ENCODE peak calls at places on chromosomes 3 and 15, in four cellular contexts. C is CD8-positive, alpha-beta memory T cell; M is mammary epithelial cell; Z is GM23248. E is an unnamed sample. For H3K36me3 and H3K4me1, the result is how much of the 10 kb centered on the place peaks cover.

GRCh38 chr3:191051037-191051436 is 148.0 kb upstream of the OSTN start:
- DNase-seq in C (no peak), M (peak), Z (peak), E (no peak)

GRCh38 chr15:55407631-55407948 is 569 bp downstream of the CCPG1 start:
- DNase-seq in C (no peak), M (no peak), Z (peak), E (no peak)

GRCh38 chr3:10927551-10927950 is 65.0 kb upstream of the SLC6A1 start:
- DNase-seq in C (no peak), M (peak), Z (peak), E (no peak)

GRCh38 chr3:172965256-172965655 is 175.8 kb downstream of the SPATA16 start:
- DNase-seq in C (no peak), M (peak), Z (peak), E (no peak)

GRCh38 chr3:17442332-17443049 is 299.9 kb downstream of the TBC1D5 start:
- DNase-seq in C (no peak), M (peak), Z (peak), E (no peak)

GRCh38 chr15:56243117-56243773 is 434 bp downstream of the RFX7 start:
- DNase-seq in C (peak), M (no peak), Z (peak), E (peak)

GRCh38 chr15:90879730-90880366 is 4.5 kb upstream of the FES start:
- DNase-seq in C (no peak), M (no peak), Z (no peak), E (no peak)

GRCh38 chr3:40649346-40649745 is 124.6 kb downstream of the ZNF621 start:
- DNase-seq in C (no peak), M (peak), Z (no peak), E (no peak)

GRCh38 chr3:4738737-4739274 is 240.4 kb upstream of the BHLHE40 start:
- DNase-seq in C (no peak), M (peak), Z (peak), E (no peak)

GRCh38 chr3:130539005-130539404 is 22.0 kb downstream of the COL6A6 start:
- DNase-seq in C (peak), M (peak), Z (peak), E (no peak)

GRCh38 chr3:68239542-68239941 is 585.1 kb upstream of the SUCLG2 start:
- DNase-seq in C (no peak), M (no peak), Z (no peak), E (no peak)

GRCh38 chr3:186544281-186544680 is at the start of gene CRYGS:
- DNase-seq in C (no peak), M (no peak), Z (peak), E (no peak)

GRCh38 chr15:92900712-92901052 is 558 bp downstream of the CHD2 start:
- DNase-seq in C (no peak), M (no peak), Z (peak), E (no peak)

GRCh38 chr3:188061133-188061532 is 92.8 kb upstream of the LPP start:
- DNase-seq in C (peak), M (peak), Z (peak), E (peak)

GRCh38 chr3:118488751-118489150 is 545.9 kb downstream of the IGSF11 start:
- DNase-seq in C (no peak), M (peak), Z (no peak), E (no peak)
- H3K4me3 ChIP-seq in C (no peak), M (no peak), Z (no peak), E (no peak)

DNA sequence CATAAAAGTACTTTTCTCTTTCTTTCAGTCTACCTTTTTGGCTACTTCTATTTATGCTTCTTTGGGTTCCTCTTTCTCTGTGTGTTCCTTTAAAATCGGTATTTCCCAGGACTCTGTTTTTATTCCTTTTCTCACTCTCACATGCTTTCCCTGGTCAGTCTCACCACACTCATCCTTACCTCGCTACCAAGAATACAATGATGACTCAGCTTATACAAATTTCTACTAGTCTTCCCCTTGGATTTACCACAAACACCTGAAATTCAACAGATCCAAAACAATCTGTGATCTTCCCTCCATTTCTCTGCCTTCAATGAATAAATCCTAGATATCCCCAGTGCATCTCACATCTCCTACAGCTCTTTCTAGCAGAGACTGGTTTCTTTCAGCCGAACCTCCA is 52.9 kb downstream of the TUBGCP4 start:
- DNase-seq in C (no peak), M (peak), Z (no peak), E (no peak)
- H3K36me3 ChIP-seq in C (under half), M (under half), Z (under half), E (under half)

DNA sequence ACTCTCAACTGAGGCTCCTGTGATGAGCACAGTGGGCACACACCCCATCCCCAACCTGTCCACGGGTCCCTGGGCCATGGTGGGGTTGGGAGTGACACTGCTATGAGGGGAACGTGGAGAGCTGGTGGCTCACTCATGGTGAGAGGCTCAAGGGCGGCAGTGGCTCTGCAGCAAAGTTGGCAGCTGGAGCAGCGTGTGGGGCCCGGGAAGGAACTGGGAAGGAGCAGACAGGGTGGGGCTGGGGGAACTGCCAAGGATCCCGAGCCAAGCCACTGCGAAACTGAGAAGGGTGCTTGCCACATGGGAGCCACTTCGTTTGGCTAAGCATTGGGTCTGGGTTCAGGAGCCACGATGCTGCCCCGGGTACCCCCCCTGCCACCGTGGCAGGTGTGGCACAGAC is 80.1 kb downstream of the SNRK start:
- DNase-seq in C (no peak), M (no peak), Z (no peak), E (no peak)
- H3K4me1 ChIP-seq in C (under half), M (under half), Z (under half), E (under half)

GRCh38 chr3:111073186-111073585 is 1.6 kb downstream of the NECTIN3 start:
- DNase-seq in C (no peak), M (peak), Z (peak), E (no peak)
- H3K4me3 ChIP-seq in C (peak), M (peak), Z (peak), E (peak)

GRCh38 chr3:121836069-121836468 is 1.1 kb downstream of the EAF2 start:
- DNase-seq in C (no peak), M (no peak), Z (no peak), E (no peak)

GRCh38 chr3:121834079-121834730 is 655 bp downstream of the IQCB1 start:
- DNase-seq in C (no peak), M (peak), Z (peak), E (no peak)

GRCh38 chr3:121839962-121840361 is 5.0 kb downstream of the EAF2 start:
- DNase-seq in C (no peak), M (no peak), Z (no peak), E (no peak)

GRCh38 chr3:121834734-121835709 is at the start of the genes EAF2 and IQCB1:
- DNase-seq in C (peak), M (peak), Z (peak), E (peak)
- H3K36me3 ChIP-seq in C (under half), M (under half), Z (under half), E (under half)

GRCh38 chr3:111307676-111308075 is 234.3 kb upstream of the CD96 start:
- DNase-seq in C (no peak), M (no peak), Z (no peak), E (no peak)
- H3K4me1 ChIP-seq in C (under half), M (under half), Z (under half), E (under half)

GRCh38 chr3:123068227-123069020 is 1.6 kb downstream of the PDIA5 start:
- DNase-seq in C (no peak), M (no peak), Z (peak), E (no peak)
- H3K4me3 ChIP-seq in C (peak), M (peak), Z (peak), E (no peak)

E was measured in CD4-positive, CD25-positive, alpha-beta regulatory T cell.